ENCODE peak calls at places on chromosomes 4 and X, in eight cellular contexts. W, R, G, K, U, F, O and X are unnamed samples.

GRCh38 chr4:150867148-150867547 is 147.9 kb downstream of the LRBA start:
- DNase-seq in W (peak; percentile 58), R (peak; percentile 84), G (peak; percentile 44), K (peak; percentile 73), U (peak; percentile 41), F (peak; percentile 76), O (no peak), X (peak; percentile 78)

GRCh38 chr4:146161243-146161642 is 14.3 kb upstream of the LSM6 start:
- DNase-seq in W (no peak), R (no peak), G (no peak), K (no peak), U (no peak), F (no peak), O (no peak), X (no peak)

GRCh38 chrX:110965409-110965808 is 130.6 kb upstream of the PAK3 start:
- DNase-seq in W (no peak), R (no peak), G (no peak), K (no peak), U (no peak), F (no peak), O (no peak), X (peak; percentile 18)

GRCh38 chrX:130176354-130176776 is 4.6 kb downstream of the RAB33A start:
- DNase-seq in W (no peak), R (no peak), G (no peak), K (no peak), U (peak; percentile 63), F (no peak), O (no peak), X (no peak)

GRCh38 chr4:7894677-7895181 is 44.9 kb downstream of the AFAP1 start:
- DNase-seq in W (no peak), R (no peak), G (no peak), K (no peak), U (no peak), F (no peak), O (no peak), X (no peak)

GRCh38 chr4:151537726-151538125 is 128.8 kb downstream of the FHIP1A start:
- DNase-seq in W (no peak), R (no peak), G (no peak), K (no peak), U (no peak), F (no peak), O (no peak), X (no peak)

GRCh38 chrX:81174286-81174685 is 27.4 kb downstream of the HMGN5 start:
- DNase-seq in W (no peak), R (peak; percentile 14), G (no peak), K (no peak), U (no peak), F (peak; percentile 3), O (no peak), X (peak; percentile 21)

GRCh38 chr4:84814100-84814750 is 152.3 kb downstream of the WDFY3 start:
- DNase-seq in W (peak; percentile 14), R (peak; percentile 87), G (no peak), K (peak; percentile 60), U (no peak), F (peak; percentile 45), O (no peak), X (peak; percentile 71)

GRCh38 chr4:40699648-40700047 is 50.1 kb upstream of the NSUN7 start:
- DNase-seq in W (no peak), R (no peak), G (no peak), K (no peak), U (no peak), F (no peak), O (no peak), X (no peak)

GRCh38 chrX:45771560-45772340 is 571.1 kb upstream of the DIPK2B start:
- DNase-seq in W (no peak), R (peak; percentile 80), G (no peak), K (no peak), U (no peak), F (no peak), O (no peak), X (peak; percentile 71)

GRCh38 chr4:168751263-168752225 is 254.7 kb downstream of the PALLD start:
- DNase-seq in W (no peak), R (no peak), G (no peak), K (no peak), U (no peak), F (no peak), O (no peak), X (no peak)

GRCh38 chrX:7614616-7615015 is 228.4 kb upstream of the VCX start:
- DNase-seq in W (no peak), R (no peak), G (no peak), K (no peak), U (no peak), F (no peak), O (no peak), X (no peak)

GRCh38 chr4:65645185-65645584 is 25.1 kb downstream of the EPHA5 start:
- DNase-seq in W (no peak), R (no peak), G (no peak), K (no peak), U (no peak), F (no peak), O (no peak), X (no peak)

GRCh38 chr4:85708468-85708867 is 233.5 kb downstream of the ARHGAP24 start:
- DNase-seq in W (no peak), R (no peak), G (no peak), K (no peak), U (no peak), F (no peak), O (no peak), X (no peak)

GRCh38 chr4:48954314-48954713 is 31.8 kb upstream of the CWH43 start:
- DNase-seq in W (no peak), R (no peak), G (no peak), K (no peak), U (no peak), F (no peak), O (no peak), X (no peak)

GRCh38 chr4:105619193-105619931 is 66.9 kb downstream of the ARHGEF38 start:
- DNase-seq in W (no peak), R (peak; percentile 70), G (no peak), K (no peak), U (no peak), F (no peak), O (no peak), X (no peak)

GRCh38 chrX:49726966-49727365 is 31.2 kb upstream of the PAGE1 start:
- DNase-seq in W (no peak), R (no peak), G (no peak), K (no peak), U (no peak), F (no peak), O (no peak), X (no peak)

GRCh38 chr4:76334885-76335284 is 28.4 kb downstream of the STBD1 start:
- DNase-seq in W (no peak), R (no peak), G (no peak), K (no peak), U (no peak), F (no peak), O (no peak), X (no peak)

GRCh38 chr4:24472514-24473308 is 111.6 kb downstream of the DHX15 start:
- DNase-seq in W (peak; percentile 71), R (peak; percentile 63), G (peak; percentile 77), K (peak; percentile 50), U (no peak), F (peak; percentile 50), O (peak; percentile 63), X (peak; percentile 54)
- TF ChIP-seq POLR2A in W (no peak), R (no peak), G (no peak), K (no peak), U (no peak), F (no peak), O (no peak), X (no peak)

GRCh38 chrX:32041181-32041580 is 969.3 kb upstream of the FTHL17 start:
- DNase-seq in W (no peak), R (no peak), G (no peak), K (no peak), U (no peak), F (no peak), O (no peak), X (no peak)
- TF ChIP-seq MAX in W (no peak), R (no peak), G (no peak), K (no peak), U (no peak), F (no peak), O (no peak), X (no peak)

GRCh38 chrX:41337140-41337539 is 3.2 kb downstream of the DDX3X start:
- DNase-seq in W (no peak), R (no peak), G (no peak), K (no peak), U (no peak), F (no peak), O (no peak), X (peak; percentile 28)

GRCh38 chrX:41336447-41336846 is 2.5 kb downstream of the DDX3X start:
- DNase-seq in W (no peak), R (no peak), G (no peak), K (no peak), U (no peak), F (no peak), O (no peak), X (no peak)

GRCh38 chrX:41335590-41336331 is 1.8 kb downstream of the DDX3X start:
- DNase-seq in W (no peak), R (no peak), G (no peak), K (no peak), U (no peak), F (no peak), O (no peak), X (no peak)

GRCh38 chrX:41338422-41338821 is 4.5 kb downstream of the DDX3X start:
- DNase-seq in W (no peak), R (no peak), G (no peak), K (no peak), U (no peak), F (no peak), O (no peak), X (no peak)

DNA sequence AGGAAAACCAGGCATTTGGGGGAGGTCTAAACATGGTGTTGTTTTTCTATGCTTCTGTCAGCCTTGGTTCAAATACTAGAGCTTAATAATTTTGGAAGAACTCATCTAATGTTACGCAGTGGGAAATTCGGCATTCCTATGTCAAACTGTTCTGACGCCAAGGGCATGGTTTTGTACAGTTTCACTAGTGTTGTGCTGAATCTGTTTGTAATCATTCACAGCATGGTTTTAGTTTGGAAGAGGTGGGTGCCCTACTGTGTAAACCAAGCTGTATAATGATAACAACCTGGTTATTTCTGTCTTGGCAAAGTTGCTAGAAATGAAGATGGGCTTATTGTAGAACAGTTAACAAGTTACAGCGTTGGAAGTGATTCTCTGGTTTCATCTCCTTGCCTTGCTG is 5.2 kb downstream of the DDX3X start:
- DNase-seq in W (no peak), R (no peak), G (no peak), K (no peak), U (no peak), F (no peak), O (no peak), X (no peak)
- H3K4me3 ChIP-seq in W (peak overlapping the region; percentile 19), R (no peak overlapping the region), G (no peak overlapping the region), K (no peak overlapping the region), U (peak overlapping the region; percentile 9), F (no peak overlapping the region), O (no peak overlapping the region), X (peak overlapping the region; percentile 90)

GRCh38 chrX:86149089-86149488 is 838 bp downstream of the DACH2 start:
- DNase-seq in W (no peak), R (no peak), G (no peak), K (no peak), U (no peak), F (no peak), O (no peak), X (no peak)

GRCh38 chrX:86146102-86146501 is 2.1 kb upstream of the DACH2 start:
- DNase-seq in W (no peak), R (no peak), G (no peak), K (no peak), U (no peak), F (no peak), O (no peak), X (no peak)

GRCh38 chrX:86148594-86148993 is 343 bp downstream of the DACH2 start:
- DNase-seq in W (no peak), R (no peak), G (no peak), K (no peak), U (no peak), F (no peak), O (no peak), X (no peak)

GRCh38 chrX:86148024-86148511 is at the start of gene DACH2:
- DNase-seq in W (peak; percentile 58), R (peak; percentile 47), G (peak; percentile 33), K (no peak), U (no peak), F (peak; percentile 40), O (peak; percentile 41), X (no peak)
- TF ChIP-seq POLR2A in W (no peak), R (no peak), G (no peak), K (no peak), U (no peak), F (no peak), O (no peak), X (no peak)